ENCODE peak calls at places on chromosome 22, in five cellular contexts. H is mucosa of gallbladder, E is mucosa of descending colon, A is left cardiac atrium, M is NCI-H524. P is an unnamed sample.

GRCh38 chr22:38314140-38314991 is 2.9 kb downstream of the CSNK1E start:
- DNase-seq in H (no peak), E (no peak), A (no peak), M (no peak), P (no peak)

GRCh38 chr22:20638143-20638870 is 130.9 kb downstream of the MED15 start:
- DNase-seq in H (no peak), E (no peak), A (no peak), M (no peak), P (no peak)

GRCh38 chr22:31439805-31440204 is 40.4 kb downstream of the DRG1 start:
- DNase-seq in H (no peak), E (no peak), A (peak; percentile 26), M (no peak), P (no peak)

GRCh38 chr22:31870890-31871289 is 73.4 kb upstream of the YWHAH start:
- DNase-seq in H (no peak), E (no peak), A (no peak), M (no peak), P (no peak)

GRCh38 chr22:46483353-46483752 is 54.1 kb downstream of the CELSR1 start:
- DNase-seq in H (no peak), E (no peak), A (no peak), M (no peak), P (no peak)

GRCh38 chr22:48576333-48577013 is 1251.2 kb downstream of the BRD1 start:
- DNase-seq in H (no peak), E (no peak), A (no peak), M (no peak), P (peak; percentile 9)

GRCh38 chr22:38222797-38223119 is 21.0 kb downstream of the MAFF start:
- DNase-seq in H (peak; percentile 57), E (peak; percentile 68), A (no peak), M (no peak), P (no peak)

GRCh38 chr22:23119492-23120414 is 22.0 kb downstream of the RSPH14 start:
- DNase-seq in H (no peak), E (no peak), A (no peak), M (no peak), P (no peak)

GRCh38 chr22:24105018-24105360 is 76.3 kb upstream of the SUSD2 start:
- DNase-seq in H (no peak), E (no peak), A (no peak), M (peak; percentile 59), P (no peak)

GRCh38 chr22:30425616-30426394 is at the start of gene MTFP1:
- DNase-seq in H (peak; percentile 40), E (peak; percentile 78), A (peak; percentile 68), M (peak; percentile 17), P (peak; percentile 56)

GRCh38 chr22:45960477-45961386 is 16.2 kb downstream of the WNT7B start:
- DNase-seq in H (no peak), E (no peak), A (no peak), M (no peak), P (no peak)

GRCh38 chr22:46027219-46028068 is 50.5 kb upstream of the WNT7B start:
- DNase-seq in H (no peak), E (peak; percentile 88), A (peak; percentile 79), M (no peak), P (no peak)

GRCh38 chr22:33747029-33747428 is 173.2 kb downstream of the LARGE1 start:
- DNase-seq in H (peak; percentile 11), E (peak; percentile 25), A (no peak), M (no peak), P (no peak)

GRCh38 chr22:30829901-30830550 is 135.4 kb downstream of the OSBP2 start:
- DNase-seq in H (no peak), E (no peak), A (no peak), M (no peak), P (no peak)

GRCh38 chr22:47013861-47014635 is 251.6 kb downstream of the TBC1D22A start:
- DNase-seq in H (no peak), E (no peak), A (no peak), M (no peak), P (no peak)

GRCh38 chr22:48315415-48316244 is 1512.0 kb downstream of the BRD1 start:
- DNase-seq in H (no peak), E (no peak), A (no peak), M (no peak), P (no peak)

GRCh38 chr22:17241571-17242310 is 22.5 kb upstream of the ADA2 start:
- DNase-seq in H (no peak), E (no peak), A (no peak), M (no peak), P (no peak)